ENCODE peak calls at places on chromosomes 7 and 10, in eight cellular contexts. N is HT1080; X is activated CD8-positive, alpha-beta memory T cell treated with anti-CD3 and anti-CD28 coated beads for 48 hours; E is stimulated activated CD4-positive, alpha-beta T cell treated with anti-CD3 and anti-CD28 coated beads, Interleukin-1b, Interleukin-23, amount 100 ng/mL, for 24 hours; R is activated B cell treated with CpG ODN at 0.5 μM for 24 hours; I is K562; W is HuH-7; M is KG1. Y is an unnamed sample.
A peak's percentile ranks its signal among the peaks of the same experiment; 100 is the strongest.

GRCh38 chr7:120273476-120273975 is 551 bp downstream of the KCND2 start:
- DNase-seq in N (no peak), X (no peak), E (no peak), R (no peak), I (no peak), W (peak; percentile 34), M (no peak), Y (no peak)

GRCh38 chr7:118648002-118648401 is 423.5 kb downstream of the ANKRD7 start:
- DNase-seq in N (no peak), X (no peak), E (no peak), R (no peak), I (no peak), W (no peak), M (no peak), Y (no peak)

GRCh38 chr7:139095194-139095659 is 14.3 kb downstream of the ZC3HAV1 start:
- DNase-seq in N (no peak), X (no peak), E (no peak), R (peak; percentile 44), I (peak; percentile 74), W (no peak), M (peak; percentile 38), Y (no peak)

GRCh38 chr7:15041226-15041625 is 138.7 kb upstream of the DGKB start:
- DNase-seq in N (no peak), X (no peak), E (no peak), R (no peak), I (no peak), W (no peak), M (no peak), Y (no peak)

GRCh38 chr7:148941598-148942280 is 57.6 kb upstream of the EZH2 start:
- DNase-seq in N (peak; percentile 72), X (peak; percentile 29), E (peak; percentile 35), R (no peak), I (peak; percentile 97), W (peak; percentile 59), M (no peak), Y (peak; percentile 26)

GRCh38 chr10:4658777-4659176 is 167.2 kb upstream of the AKR1E2 start:
- DNase-seq in N (no peak), X (no peak), E (no peak), R (no peak), I (no peak), W (no peak), M (no peak), Y (no peak)

GRCh38 chr7:157276731-157277562 is 59.9 kb upstream of the DNAJB6 start:
- DNase-seq in N (peak; percentile 76), X (no peak), E (no peak), R (no peak), I (no peak), W (peak; percentile 24), M (peak; percentile 41), Y (no peak)

GRCh38 chr10:111298031-111298430 is 221.2 kb downstream of the ADRA2A start:
- DNase-seq in N (no peak), X (no peak), E (no peak), R (no peak), I (no peak), W (no peak), M (no peak), Y (no peak)

GRCh38 chr7:22129819-22130580 is 184.3 kb upstream of the CDCA7L start:
- DNase-seq in N (no peak), X (no peak), E (no peak), R (no peak), I (no peak), W (no peak), M (no peak), Y (no peak)

GRCh38 chr7:158832994-158833393 is 3.7 kb upstream of the ESYT2 start:
- DNase-seq in N (no peak), X (no peak), E (no peak), R (no peak), I (no peak), W (no peak), M (no peak), Y (no peak)

GRCh38 chr7:2757361-2757903 is 69.4 kb downstream of the AMZ1 start:
- DNase-seq in N (peak; percentile 82), X (no peak), E (no peak), R (peak; percentile 4), I (no peak), W (no peak), M (no peak), Y (no peak)

GRCh38 chr10:794382-794956 is 105.0 kb upstream of the DIP2C start:
- DNase-seq in N (peak; percentile 19), X (no peak), E (no peak), R (no peak), I (no peak), W (no peak), M (no peak), Y (peak; percentile 1)

GRCh38 chr7:99739699-99740572 is 4.9 kb upstream of the CYP3A7 start:
- DNase-seq in N (no peak), X (no peak), E (no peak), R (no peak), I (no peak), W (no peak), M (no peak), Y (no peak)